ENCODE peak calls at places on chromosomes 6 and 20, in eight cellular contexts. T, O, S, Y, B, V, U and M are unnamed samples.

GRCh38 chr6:107690864-107691661 is 133.1 kb downstream of the SCML4 start:
- DNase-seq in T (peak; percentile 94), V (no peak), O (peak; percentile 67), Y (no peak), B (no peak), S (peak; percentile 30), U (no peak), M (no peak)

GRCh38 chr6:31350551-31350950 is 6.4 kb downstream of the HLA-B start:
- DNase-seq in T (no peak), V (no peak), B (no peak), O (no peak), S (no peak), Y (no peak), U (no peak), M (no peak)

GRCh38 chr6:14210077-14210476 is 92.5 kb downstream of the CD83 start:
- DNase-seq in B (no peak), V (no peak), O (no peak), T (no peak), Y (no peak), U (no peak), S (no peak), M (peak; percentile 41)

GRCh38 chr6:63677282-63677681 is 41.7 kb downstream of the PHF3 start:
- DNase-seq in S (no peak), V (no peak), B (no peak), O (no peak), T (no peak), U (no peak), Y (no peak), M (no peak)

GRCh38 chr6:20211037-20211940 is 980 bp downstream of the MBOAT1 start:
- DNase-seq in B (no peak), V (no peak), O (no peak), T (no peak), U (no peak), S (peak; percentile 25), Y (peak; percentile 54), M (no peak)

GRCh38 chr6:129695373-129696027 is 14.5 kb downstream of the ARHGAP18 start:
- DNase-seq in T (no peak), U (no peak), S (no peak), B (no peak), O (no peak), Y (no peak), V (peak; percentile 9), M (no peak)

GRCh38 chr6:137465378-137466009 is 28.7 kb downstream of the OLIG3 start:
- DNase-seq in U (no peak), Y (no peak), S (no peak), O (no peak), T (no peak), B (no peak), V (no peak), M (no peak)

GRCh38 chr6:138600726-138601125 is 101.4 kb upstream of the NHSL1 start:
- DNase-seq in B (no peak), S (no peak), O (peak; percentile 35), T (peak; percentile 73), Y (no peak), U (no peak), V (no peak), M (no peak)

GRCh38 chr20:44856847-44857448 is 28.6 kb upstream of the YWHAB start:
- DNase-seq in S (no peak), V (no peak), O (no peak), T (no peak), B (no peak), Y (no peak), U (no peak), M (no peak)

GRCh38 chr6:163780993-163781392 is 366.5 kb downstream of the QKI start:
- DNase-seq in Y (no peak), V (no peak), T (no peak), B (peak; percentile 89), O (peak; percentile 100), S (no peak), U (no peak), M (no peak)

GRCh38 chr6:105785412-105785811 is 300.7 kb upstream of the PRDM1 start:
- DNase-seq in B (no peak), Y (no peak), T (no peak), V (no peak), U (no peak), S (no peak), O (no peak), M (no peak)

GRCh38 chr6:47343631-47344421 is 34.1 kb upstream of the TNFRSF21 start:
- DNase-seq in O (peak; percentile 19), U (no peak), B (no peak), T (no peak), V (no peak), S (no peak), Y (peak; percentile 37), M (no peak)

GRCh38 chr20:2379511-2380229 is 1.0 kb upstream of the TGM6 start:
- DNase-seq in T (no peak), U (peak; percentile 2), B (no peak), V (no peak), S (no peak), Y (no peak), O (no peak), M (no peak)

GRCh38 chr6:31336872-31337496 is 20.0 kb downstream of the HLA-B start:
- DNase-seq in T (no peak), O (no peak), V (no peak), S (no peak), U (no peak), Y (no peak), B (no peak), M (no peak)

GRCh38 chr6:41271901-41272395 is 14.5 kb downstream of the TREM1 start:
- DNase-seq in B (peak; percentile 57), S (no peak), Y (no peak), V (no peak), T (no peak), O (no peak), U (no peak), M (no peak)

GRCh38 chr6:43702522-43703440 is 15.2 kb upstream of the MRPS18A start:
- DNase-seq in B (peak; percentile 96), O (peak; percentile 92), S (peak; percentile 86), Y (peak; percentile 98), T (peak; percentile 96), V (no peak), U (no peak), M (no peak)

GRCh38 chr6:170250451-170250850 is 40.4 kb downstream of the DLL1 start:
- DNase-seq in S (no peak), V (no peak), B (no peak), U (no peak), O (peak; percentile 50), Y (no peak), T (no peak), M (no peak)

GRCh38 chr6:170464524-170464979 is 88.6 kb downstream of the PSMB1 start:
- DNase-seq in T (no peak), V (peak; percentile 22), O (no peak), Y (no peak), S (no peak), B (no peak), U (no peak), M (no peak)

GRCh38 chr20:63542696-63543095 is 4.9 kb downstream of the SRMS start:
- DNase-seq in B (no peak), V (no peak), T (no peak), U (no peak), O (no peak), S (no peak), Y (no peak), M (no peak)

GRCh38 chr20:35363190-35363589 is 48.6 kb downstream of the UQCC1 start:
- DNase-seq in O (peak; percentile 10), B (no peak), S (no peak), T (peak; percentile 80), Y (no peak), U (no peak), V (no peak), M (no peak)

GRCh38 chr20:50695144-50695872 is 4.0 kb upstream of the RIPOR3 start:
- DNase-seq in Y (no peak), U (no peak), T (peak; percentile 74), O (no peak), V (no peak), S (no peak), B (peak; percentile 73), M (no peak)

GRCh38 chr20:38804682-38805501 is 605 bp upstream of the PPP1R16B start:
- DNase-seq in V (peak; percentile 58), U (peak; percentile 71), Y (no peak), O (no peak), B (peak; percentile 58), S (no peak), T (no peak), M (no peak)